ENCODE peak calls at places on chromosomes 16 and 17, in ten cellular contexts. U is EL; G is activated CD4-positive, alpha-beta T cell treated with anti-CD3 and anti-CD28 coated beads, Interleukin-2, amount 10 ng/mL, durations not matched to agents 7 days and 5 days; C is psoas muscle; B is NCI-H1092; I is A549; E is neural progenitor cell; W is nucleus accumbens; Z is stimulated activated CD4-positive, alpha-beta T cell treated with anti-CD3 and anti-CD28 coated beads, Interleukin-2, amount 100 ng/mL, for 48 hours; H is T47D. D is an unnamed sample.

GRCh38 chr16:88442435-88442810 is 10.7 kb upstream of the ZFPM1 start:
- DNase-seq in U (no peak), G (no peak), C (no peak), B (no peak), I (no peak), E (no peak), W (no peak), Z (no peak), H (no peak), D (no peak)

GRCh38 chr16:30893082-30893743 is 664 bp downstream of the BCL7C start:
- DNase-seq in U (no peak), G (no peak), C (no peak), B (no peak), I (no peak), E (peak), W (no peak), Z (no peak), H (no peak), D (no peak)

GRCh38 chr17:73255671-73256181 is 6.0 kb downstream of the CPSF4L start:
- DNase-seq in U (peak), G (peak), C (peak), B (peak), I (peak), E (peak), W (peak), Z (peak), H (peak), D (peak)

GRCh38 chr16:84486551-84487235 is 17.8 kb downstream of the MEAK7 start:
- DNase-seq in U (no peak), G (no peak), C (no peak), B (no peak), I (no peak), E (no peak), W (no peak), Z (no peak), H (no peak), D (no peak)

GRCh38 chr17:79005063-79005861 is 4.3 kb downstream of the CANT1 start:
- DNase-seq in U (no peak), G (peak), C (no peak), B (no peak), I (no peak), E (no peak), W (no peak), Z (no peak), H (peak), D (no peak)

GRCh38 chr17:34988644-34989043 is 8.3 kb downstream of the LIG3 start:
- DNase-seq in U (no peak), G (no peak), C (no peak), B (no peak), I (no peak), E (no peak), W (no peak), Z (no peak), H (no peak), D (no peak)

GRCh38 chr17:45948498-45948880 is 50.6 kb upstream of the STH start:
- DNase-seq in U (no peak), G (no peak), C (no peak), B (no peak), I (no peak), E (no peak), W (no peak), Z (no peak), H (no peak), D (peak)

GRCh38 chr17:14882131-14882530 is 383.0 kb downstream of the PMP22 start:
- DNase-seq in U (peak), G (no peak), C (no peak), B (no peak), I (no peak), E (no peak), W (no peak), Z (no peak), H (no peak), D (no peak)

GRCh38 chr16:997440-998051 is 16.0 kb downstream of the SOX8 start:
- DNase-seq in U (peak), G (peak), C (peak), B (no peak), I (peak), E (peak), W (peak), Z (no peak), H (peak), D (peak)